ENCODE peak calls at places on chromosomes 11 and 22, in nine cellular contexts. I is fibroblast of mammary gland, E is lower leg skin, N is fibroblast of pulmonary artery, K is cardiac muscle cell, S is spleen, A is SK-N-SH, H is ovary, Y is endothelial cell. L is an unnamed sample.

GRCh38 chr11:57407521-57407920 is 17.1 kb upstream of the PRG2 start:
- DNase-seq in I (no peak), E (no peak), N (no peak), K (no peak), S (no peak), A (no peak), H (no peak), Y (no peak), L (no peak)

GRCh38 chr22:45602824-45603301 is 68.8 kb upstream of the ATXN10 start:
- DNase-seq in I (peak; percentile 85), E (no peak), N (peak; percentile 17), K (no peak), S (peak; percentile 30), A (peak; percentile 91), H (no peak), Y (no peak), L (no peak)

GRCh38 chr11:79342686-79343085 is 98.1 kb downstream of the TENM4 start:
- DNase-seq in I (no peak), E (no peak), N (no peak), K (no peak), S (no peak), A (peak; percentile 36), H (no peak), Y (no peak), L (no peak)

GRCh38 chr22:19120829-19121630 is 1.2 kb downstream of the DGCR2 start:
- DNase-seq in I (peak; percentile 40), E (no peak), N (peak; percentile 32), K (peak; percentile 28), S (peak; percentile 77), A (no peak), H (no peak), Y (no peak), L (no peak)

GRCh38 chr11:66744485-66745355 is 15.7 kb upstream of the SPTBN2 start:
- DNase-seq in I (peak; percentile 41), E (peak; percentile 73), N (peak; percentile 63), K (peak; percentile 88), S (peak; percentile 95), A (peak; percentile 99), H (peak; percentile 86), Y (peak; percentile 80), L (peak; percentile 95)

GRCh38 chr22:29129644-29130201 is 56.9 kb downstream of the KREMEN1 start:
- DNase-seq in I (no peak), E (no peak), N (no peak), K (peak; percentile 58), S (no peak), A (no peak), H (no peak), Y (no peak), L (no peak)

GRCh38 chr22:23292453-23293350 is 112.4 kb downstream of the BCR start:
- DNase-seq in I (no peak), E (no peak), N (no peak), K (no peak), S (no peak), A (no peak), H (no peak), Y (no peak), L (no peak)

GRCh38 chr11:45182902-45183301 is 36.5 kb downstream of the PRDM11 start:
- DNase-seq in I (peak; percentile 47), E (no peak), N (peak; percentile 54), K (peak; percentile 51), S (no peak), A (peak; percentile 46), H (no peak), Y (peak; percentile 42), L (no peak)

GRCh38 chr22:17566776-17567175 is 3.5 kb downstream of the SLC25A18 start:
- DNase-seq in I (no peak), E (no peak), N (no peak), K (no peak), S (no peak), A (no peak), H (no peak), Y (no peak), L (no peak)

GRCh38 chr22:30453731-30454510 is 17.9 kb downstream of the SEC14L3 start:
- DNase-seq in I (no peak), E (no peak), N (peak; percentile 35), K (peak; percentile 14), S (no peak), A (peak; percentile 35), H (no peak), Y (peak; percentile 30), L (no peak)

GRCh38 chr11:76767659-76768058 is 15.5 kb upstream of the TSKU start:
- DNase-seq in I (no peak), E (no peak), N (no peak), K (no peak), S (peak; percentile 70), A (no peak), H (no peak), Y (no peak), L (no peak)

DNA sequence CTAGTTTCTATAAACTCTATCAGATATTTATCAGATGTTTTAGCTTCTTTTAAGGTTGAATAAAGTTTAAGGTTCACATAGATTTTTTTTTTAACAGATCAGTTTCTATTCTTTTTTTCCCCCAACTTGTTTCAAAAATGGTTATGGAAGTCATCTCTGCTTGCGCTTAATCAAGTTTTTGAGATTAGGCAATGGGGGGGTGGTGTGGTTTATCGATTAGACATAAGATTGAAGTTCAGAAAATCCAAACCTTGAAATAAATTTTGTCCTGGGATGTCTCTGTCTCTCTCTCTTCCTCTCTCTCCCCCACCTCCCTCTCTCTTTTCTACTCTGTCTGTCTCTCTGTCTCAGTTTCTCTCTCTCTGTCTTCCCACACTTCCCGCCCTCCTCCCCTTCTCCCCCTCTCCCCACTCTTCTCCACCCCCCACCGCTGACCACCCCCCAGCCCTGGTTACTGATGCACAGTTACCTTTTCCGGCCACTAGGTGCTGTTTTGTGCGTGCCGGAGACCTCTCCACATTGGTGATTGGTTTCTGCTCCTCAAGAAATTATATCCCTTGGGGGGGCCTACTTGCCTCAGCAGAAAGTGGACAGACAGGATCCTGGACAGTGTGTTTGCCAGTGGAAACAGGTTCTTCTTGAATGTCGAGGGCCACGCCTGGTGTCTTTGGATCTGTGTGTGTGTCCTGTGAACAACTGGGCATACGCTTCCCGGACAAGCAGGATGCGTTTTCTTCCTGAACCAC is 29.7 kb upstream of the ANO1 start:
- DNase-seq in I (no peak), E (no peak), N (no peak), K (peak; percentile 11), S (no peak), A (peak; percentile 67), H (no peak), Y (peak; percentile 24), L (no peak)
- TF ChIP-seq CTCF in I (peak; percentile 12), E (no peak), N (peak; percentile 22), K (peak; percentile 35), S (no peak), A (peak; percentile 34), H (no peak), Y (peak; percentile 47), L (no peak)

GRCh38 chr11:19326499-19326898 is 85.8 kb upstream of the E2F8 start:
- DNase-seq in I (peak; percentile 58), E (no peak), N (peak; percentile 64), K (no peak), S (no peak), A (no peak), H (no peak), Y (no peak), L (no peak)
- TF ChIP-seq CTCF in I (peak; percentile 56), E (no peak), N (peak; percentile 56), K (peak; percentile 45), S (no peak), A (peak; percentile 43), H (no peak), Y (no peak), L (no peak)

GRCh38 chr11:36711104-36711825 is 113.2 kb upstream of the RAG2 start:
- DNase-seq in I (no peak), E (no peak), N (no peak), K (no peak), S (no peak), A (no peak), H (no peak), Y (no peak), L (no peak)
- TF ChIP-seq CTCF in I (no peak), E (no peak), N (no peak), K (no peak), S (no peak), A (peak; percentile 15), H (no peak), Y (no peak), L (no peak)

GRCh38 chr11:5384335-5384734 is 723 bp downstream of the OR51M1 start:
- DNase-seq in I (no peak), E (no peak), N (no peak), K (no peak), S (no peak), A (no peak), H (no peak), Y (no peak), L (no peak)

GRCh38 chr11:5394091-5394490 is 10.5 kb downstream of the OR51M1 start:
- DNase-seq in I (no peak), E (no peak), N (no peak), K (no peak), S (no peak), A (no peak), H (no peak), Y (no peak), L (no peak)

DNA sequence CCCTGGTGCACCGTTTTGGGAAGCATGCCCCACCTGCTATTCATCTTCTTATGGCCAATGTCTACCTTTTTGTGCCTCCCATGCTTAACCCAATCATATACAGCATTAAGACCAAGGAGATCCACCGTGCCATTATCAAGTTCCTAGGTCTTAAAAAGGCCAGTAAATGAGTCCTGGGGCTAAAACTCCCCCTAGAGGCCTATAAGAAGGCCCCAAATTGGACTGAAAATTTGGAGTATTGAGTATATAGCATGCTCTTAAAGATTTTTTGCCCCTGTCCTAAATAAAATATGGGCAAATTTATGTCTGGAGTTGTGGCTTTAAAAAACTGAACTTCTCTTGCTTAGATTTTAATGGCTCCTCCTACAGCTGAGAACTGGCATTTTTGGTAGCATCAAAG is 6.6 kb downstream of the OR51M1 start:
- DNase-seq in I (no peak), E (no peak), N (no peak), K (no peak), S (no peak), A (no peak), H (no peak), Y (no peak), L (no peak)
- TF ChIP-seq CTCF in I (peak; percentile 2), E (no peak), N (no peak), K (no peak), S (no peak), A (peak; percentile 16), H (no peak), Y (no peak), L (no peak)

L was measured in activated B cell treated with CpG ODN at 0.5 μM for 24 hours.